ENCODE peak calls at places on chromosomes 6 and 20, in four cellular contexts. I is IMR-90, W is K562, A is endothelial cell of umbilical vein. Z is an unnamed sample.

GRCh38 chr6:39279539-39279938 is 34.7 kb downstream of the KCNK17 start:
- DNase-seq in I (no peak), W (no peak), A (no peak), Z (no peak)

GRCh38 chr6:84417261-84417660 is 189.8 kb upstream of the CEP162 start:
- DNase-seq in I (peak; percentile 20), W (no peak), A (no peak), Z (no peak)

GRCh38 chr20:61819484-61819846 is 246.2 kb downstream of the TAF4 start:
- DNase-seq in I (no peak), W (no peak), A (no peak), Z (no peak)

GRCh38 chr6:137002505-137002904 is 42.3 kb downstream of the IL20RA start:
- DNase-seq in I (no peak), W (no peak), A (no peak), Z (no peak)

GRCh38 chr6:42411431-42411830 is 40.3 kb downstream of the TRERF1 start:
- DNase-seq in I (no peak), W (no peak), A (no peak), Z (no peak)

GRCh38 chr6:4487538-4487937 is 288.7 kb upstream of the CDYL start:
- DNase-seq in I (no peak), W (no peak), A (no peak), Z (no peak)

GRCh38 chr6:150346346-150346745 is 22.5 kb upstream of the IYD start:
- DNase-seq in I (no peak), W (no peak), A (no peak), Z (no peak)

GRCh38 chr6:166955121-166955864 is 1.1 kb downstream of the RNASET2 start:
- DNase-seq in I (no peak), W (peak; percentile 24), A (no peak), Z (no peak)

GRCh38 chr6:81480139-81480538 is 272.3 kb downstream of the TENT5A start:
- DNase-seq in I (peak; percentile 17), W (no peak), A (no peak), Z (no peak)

GRCh38 chr6:118152524-118152923 is 245.5 kb downstream of the SLC35F1 start:
- DNase-seq in I (no peak), W (no peak), A (no peak), Z (no peak)

GRCh38 chr6:73774311-73774766 is 78.3 kb downstream of the CD109 start:
- DNase-seq in I (peak; percentile 88), W (no peak), A (peak; percentile 89), Z (peak; percentile 9)

GRCh38 chr20:49460916-49461315 is 21.6 kb downstream of the KCNB1 start:
- DNase-seq in I (no peak), W (no peak), A (no peak), Z (no peak)

GRCh38 chr6:35931120-35931561 is 10.2 kb upstream of the SRPK1 start:
- DNase-seq in I (no peak), W (no peak), A (no peak), Z (no peak)

GRCh38 chr20:5400164-5400762 is 83.5 kb upstream of the PROKR2 start:
- DNase-seq in I (peak; percentile 16), W (peak; percentile 9), A (peak; percentile 15), Z (no peak)

GRCh38 chr6:47168176-47168575 is 126.0 kb upstream of the ADGRF1 start:
- DNase-seq in I (peak; percentile 98), W (no peak), A (no peak), Z (no peak)

DNA sequence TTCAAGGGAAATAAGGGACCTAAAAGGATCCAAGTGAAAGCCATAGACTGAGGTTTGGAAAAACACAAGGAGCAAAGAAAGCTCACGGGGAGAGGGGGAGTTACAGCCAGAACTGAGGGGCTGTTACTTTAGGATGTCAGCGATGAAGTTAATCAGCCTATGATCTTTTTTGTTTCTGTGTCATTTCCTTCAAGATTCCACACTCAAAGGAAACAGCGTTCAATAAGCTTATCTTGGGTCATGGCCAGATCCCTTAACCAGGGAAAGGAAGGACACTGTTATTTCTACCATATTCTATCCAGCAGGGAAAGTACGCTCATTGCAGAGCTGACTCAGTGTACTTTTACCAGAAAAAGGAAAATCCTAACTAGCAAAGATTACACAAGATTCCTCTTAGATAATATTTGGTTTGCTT is 132.8 kb downstream of the PFDN4 start:
- DNase-seq in I (peak; percentile 84), W (no peak), A (peak; percentile 96), Z (no peak)
- TF ChIP-seq FOS in I (no peak), W (no peak), A (peak; percentile 80), Z (no peak)

GRCh38 chr6:148104131-148104530 is 238.5 kb upstream of the SASH1 start:
- DNase-seq in I (no peak), W (no peak), A (no peak), Z (no peak)
- TF ChIP-seq FOS in I (no peak), W (no peak), A (no peak), Z (no peak)

DNA sequence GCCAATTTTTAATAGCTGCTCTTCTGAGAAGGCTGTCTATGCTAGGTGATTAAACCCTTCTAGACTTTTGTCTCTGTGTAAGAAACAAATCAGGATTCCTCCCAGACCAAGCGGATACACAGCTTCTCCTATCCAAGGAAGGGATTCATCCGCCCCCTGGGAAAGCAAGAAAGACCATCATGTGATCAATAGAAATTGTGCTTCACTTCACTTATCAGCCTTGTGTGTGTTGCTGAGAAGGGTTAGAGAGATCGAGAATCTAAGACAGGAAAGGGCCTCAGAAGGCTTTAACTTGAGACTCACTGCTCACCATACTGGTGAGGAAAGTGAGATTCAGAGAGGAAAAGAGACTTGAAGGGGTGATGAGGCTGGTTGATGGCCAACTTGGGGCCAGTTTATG is 1.5 kb downstream of the ABCC10 start:
- DNase-seq in I (no peak), W (no peak), A (no peak), Z (no peak)
- TF ChIP-seq FOS in I (no peak), W (no peak), A (no peak), Z (no peak)

DNA sequence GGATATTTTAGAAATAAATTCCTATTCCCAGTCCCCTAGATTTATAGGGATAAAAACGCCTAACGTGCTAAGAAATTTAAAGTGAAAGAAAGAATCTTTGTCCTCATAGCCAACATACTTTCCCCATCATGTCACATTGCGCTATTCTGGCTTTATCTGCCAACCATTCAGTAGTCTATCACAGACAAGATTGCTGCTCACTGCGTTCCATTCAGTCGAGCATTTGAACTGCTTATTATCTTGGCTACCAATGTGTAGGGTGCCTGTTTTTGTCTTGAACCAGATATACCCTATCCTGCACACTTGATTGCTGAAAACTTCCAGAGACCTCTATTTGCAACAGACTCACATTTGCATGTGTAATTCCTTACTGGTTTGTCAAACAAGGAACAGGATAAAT is 751.5 kb downstream of the EPHA7 start:
- DNase-seq in I (peak; percentile 18), W (no peak), A (no peak), Z (no peak)
- TF ChIP-seq FOS in I (no peak), W (no peak), A (no peak), Z (no peak)

DNA sequence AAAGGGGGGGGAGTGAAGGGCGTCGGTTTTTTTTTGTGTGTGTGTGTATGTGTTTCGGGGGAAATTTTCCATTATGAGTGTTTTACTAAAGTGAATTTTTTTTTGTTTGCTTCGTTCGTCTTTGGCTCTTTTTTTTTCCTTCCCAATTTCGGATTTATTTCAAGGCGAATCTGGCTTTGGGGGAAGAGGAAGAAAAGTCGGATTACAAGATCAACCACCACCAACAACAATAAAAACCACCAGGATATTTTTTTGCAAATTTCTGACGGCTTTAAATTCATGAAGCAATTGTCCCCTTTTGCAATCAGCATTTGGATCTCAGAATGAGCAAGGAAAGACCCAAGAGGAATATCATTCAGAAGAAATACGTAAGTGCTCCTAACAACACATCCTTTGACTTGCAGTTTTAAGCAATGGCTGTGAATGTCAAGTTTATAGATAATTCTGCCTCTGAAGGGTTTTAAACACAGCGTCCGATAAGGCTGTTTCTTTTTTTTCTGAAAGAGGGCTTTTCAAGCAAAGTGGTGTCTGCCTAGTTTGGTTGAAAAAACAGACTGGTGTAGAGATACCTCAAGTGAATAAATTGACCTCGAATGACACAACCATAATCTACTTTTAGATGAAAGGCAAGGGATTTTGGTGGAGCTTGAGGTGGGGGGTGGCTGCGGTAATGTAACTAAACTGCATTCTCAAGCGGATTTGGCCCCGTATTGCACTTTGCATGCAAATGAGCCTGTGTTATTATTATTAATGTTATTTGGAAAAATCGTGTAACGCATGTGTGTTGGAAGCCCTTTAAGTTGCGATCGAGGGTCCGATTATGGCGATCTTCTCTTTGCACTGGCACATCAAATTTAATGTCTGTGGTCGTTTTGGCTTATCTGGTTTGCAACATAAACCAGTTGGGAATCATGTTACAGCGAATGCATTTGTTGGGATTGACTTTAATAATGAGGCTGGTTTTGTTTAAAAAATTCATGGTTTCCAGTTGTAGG is 645 bp downstream of the JARID2 start:
- DNase-seq in I (peak; percentile 49), W (no peak), A (no peak), Z (no peak)
- TF ChIP-seq FOS in I (no peak), W (no peak), A (no peak), Z (no peak)